ENCODE peak calls at places on chromosomes 5 and 9, in six cellular contexts. K, V, T, A, Y and L are unnamed samples.

GRCh38 chr9:37554318-37554717 is 21.9 kb downstream of the FBXO10 start:
- DNase-seq in K (no peak), V (no peak), T (no peak), A (no peak), Y (no peak), L (no peak)

GRCh38 chr5:34658023-34658422 is 1.9 kb downstream of the RAI14 start:
- DNase-seq in K (no peak), V (peak), T (no peak), A (no peak), Y (peak), L (no peak)

GRCh38 chr5:139711067-139711851 is 63.1 kb downstream of the CXXC5 start:
- DNase-seq in K (peak), V (peak), T (peak), A (peak), Y (peak), L (peak)

GRCh38 chr5:107887181-107887580 is 216.4 kb upstream of the EFNA5 start:
- DNase-seq in K (no peak), V (no peak), T (no peak), A (no peak), Y (no peak), L (no peak)

GRCh38 chr5:1831677-1832313 is 30.6 kb downstream of the NDUFS6 start:
- DNase-seq in K (peak), V (peak), T (no peak), A (no peak), Y (no peak), L (no peak)

GRCh38 chr9:111798786-111799185 is 4.0 kb upstream of the SHOC1 start:
- DNase-seq in K (no peak), V (no peak), T (no peak), A (no peak), Y (peak), L (no peak)

GRCh38 chr5:81850494-81850893 is 99.6 kb upstream of the SSBP2 start:
- DNase-seq in K (peak), V (no peak), T (no peak), A (no peak), Y (peak), L (peak)

GRCh38 chr5:41143124-41143523 is 70.2 kb downstream of the C6 start:
- DNase-seq in K (no peak), V (peak), T (no peak), A (no peak), Y (no peak), L (no peak)

GRCh38 chr9:120324996-120325642 is 254.8 kb downstream of the CDK5RAP2 start:
- DNase-seq in K (no peak), V (peak), T (no peak), A (no peak), Y (no peak), L (no peak)

GRCh38 chr9:126705311-126705766 is 91.6 kb downstream of the LMX1B start:
- DNase-seq in K (peak), V (peak), T (peak), A (peak), Y (peak), L (peak)

GRCh38 chr9:124594673-124595072 is 87.5 kb upstream of the NR5A1 start:
- DNase-seq in K (no peak), V (peak), T (no peak), A (no peak), Y (no peak), L (no peak)

GRCh38 chr9:87810691-87811178 is 71.9 kb upstream of the SPATA31E1 start:
- DNase-seq in K (no peak), V (no peak), T (no peak), A (no peak), Y (no peak), L (no peak)

GRCh38 chr9:128882677-128883590 is 1.0 kb downstream of the LRRC8A start:
- DNase-seq in K (peak), V (no peak), T (no peak), A (no peak), Y (peak), L (no peak)

GRCh38 chr5:59506285-59506877 is 387.1 kb downstream of the PDE4D start:
- DNase-seq in K (no peak), V (peak), T (no peak), A (no peak), Y (no peak), L (no peak)